ENCODE peak calls at places on chromosomes 5 and 9, in four cellular contexts. I, A, R and J are unnamed samples.

GRCh38 chr5:89697581-89697980 is 712.0 kb downstream of the CETN3 start:
- DNase-seq in I (no peak), A (no peak), R (no peak), J (no peak)

GRCh38 chr5:115028557-115028956 is 141.2 kb downstream of the TRIM36 start:
- DNase-seq in I (no peak), A (no peak), R (no peak), J (no peak)

GRCh38 chr5:68446070-68446357 is 230.5 kb downstream of the PIK3R1 start:
- DNase-seq in I (no peak), A (no peak), R (no peak), J (no peak)

GRCh38 chr5:66540078-66540477 is 56.1 kb upstream of the MAST4 start:
- DNase-seq in I (no peak), A (no peak), R (no peak), J (no peak)

GRCh38 chr5:31378136-31378535 is 153.8 kb downstream of the DROSHA start:
- DNase-seq in I (no peak), A (no peak), R (no peak), J (no peak)

GRCh38 chr5:15366676-15367391 is 133.1 kb upstream of the FBXL7 start:
- DNase-seq in I (no peak), A (no peak), R (no peak), J (no peak)

GRCh38 chr5:127844631-127845030 is 141.4 kb downstream of the CCDC192 start:
- DNase-seq in I (no peak), A (no peak), R (no peak), J (peak)

GRCh38 chr5:142506756-142507155 is 179.1 kb downstream of the FGF1 start:
- DNase-seq in I (peak), A (no peak), R (no peak), J (no peak)

GRCh38 chr9:14221119-14221518 is 92.8 kb downstream of the NFIB start:
- DNase-seq in I (no peak), A (no peak), R (no peak), J (no peak)

GRCh38 chr9:89845862-89846261 is 241.1 kb downstream of the GADD45G start:
- DNase-seq in I (no peak), A (no peak), R (no peak), J (no peak)

GRCh38 chr5:133682496-133682895 is 70.2 kb upstream of the FSTL4 start:
- DNase-seq in I (no peak), A (no peak), R (no peak), J (no peak)

GRCh38 chr5:10536511-10536910 is 27.4 kb upstream of the ANKRD33B start:
- DNase-seq in I (no peak), A (no peak), R (peak), J (no peak)

GRCh38 chr9:129584136-129584535 is 36.8 kb downstream of the C9orf50 start:
- DNase-seq in I (peak), A (no peak), R (peak), J (peak)

GRCh38 chr5:149951138-149951749 is 6.7 kb upstream of the PDE6A start:
- DNase-seq in I (no peak), A (no peak), R (no peak), J (no peak)
- TF ChIP-seq CTCF in I (no peak), A (no peak), R (no peak), J (no peak)

GRCh38 chr9:34992376-34992951 is 2.9 kb downstream of the DNAJB5 start:
- DNase-seq in I (peak), A (peak), R (no peak), J (no peak)
- H3K9ac ChIP-seq in I (no peak), A (peak), R (no peak), J (no peak)

GRCh38 chr5:171520300-171521170 is 101.1 kb downstream of the FGF18 start:
- DNase-seq in I (peak), A (no peak), R (peak), J (no peak)

GRCh38 chr5:171523781-171524180 is 104.3 kb downstream of the FGF18 start:
- DNase-seq in I (no peak), A (no peak), R (peak), J (no peak)

GRCh38 chr5:171518916-171519315 is 99.5 kb downstream of the FGF18 start:
- DNase-seq in I (no peak), A (no peak), R (no peak), J (no peak)

GRCh38 chr5:171521219-171521633 is 101.8 kb downstream of the FGF18 start:
- DNase-seq in I (peak), A (peak), R (peak), J (no peak)

DNA sequence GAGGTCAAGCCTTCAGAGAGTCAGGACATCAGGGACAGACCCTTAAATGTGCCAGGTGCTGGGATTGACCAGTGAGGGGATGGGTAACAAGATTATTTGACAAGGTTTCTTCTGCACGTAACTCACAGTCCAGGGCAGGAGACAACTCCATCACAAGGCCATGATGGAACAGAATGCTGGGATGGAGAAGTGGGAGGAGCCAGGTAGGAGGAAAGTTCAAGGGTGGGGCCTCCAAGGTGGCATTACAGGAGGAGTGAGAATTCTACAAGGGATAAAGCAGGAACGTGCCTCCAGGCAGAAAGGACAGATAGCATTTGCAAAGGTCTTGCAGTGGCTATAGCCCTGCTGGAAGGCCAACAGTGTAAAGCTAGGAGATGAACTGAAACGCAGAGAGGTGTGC is 102.2 kb downstream of the FGF18 start:
- DNase-seq in I (no peak), A (peak), R (no peak), J (no peak)
- H3K27ac ChIP-seq in I (peak), A (peak), R (peak), J (no peak)

GRCh38 chr5:123098767-123099513 is 9.9 kb downstream of the PRDM6 start:
- DNase-seq in I (peak), A (no peak), R (peak), J (no peak)

GRCh38 chr5:123097871-123098735 is 9.1 kb downstream of the PRDM6 start:
- DNase-seq in I (no peak), A (no peak), R (no peak), J (no peak)

GRCh38 chr5:123095694-123096120 is 6.7 kb downstream of the PRDM6 start:
- DNase-seq in I (peak), A (no peak), R (no peak), J (no peak)

GRCh38 chr5:123097483-123097870 is 8.4 kb downstream of the PRDM6 start:
- DNase-seq in I (peak), A (no peak), R (no peak), J (no peak)

DNA sequence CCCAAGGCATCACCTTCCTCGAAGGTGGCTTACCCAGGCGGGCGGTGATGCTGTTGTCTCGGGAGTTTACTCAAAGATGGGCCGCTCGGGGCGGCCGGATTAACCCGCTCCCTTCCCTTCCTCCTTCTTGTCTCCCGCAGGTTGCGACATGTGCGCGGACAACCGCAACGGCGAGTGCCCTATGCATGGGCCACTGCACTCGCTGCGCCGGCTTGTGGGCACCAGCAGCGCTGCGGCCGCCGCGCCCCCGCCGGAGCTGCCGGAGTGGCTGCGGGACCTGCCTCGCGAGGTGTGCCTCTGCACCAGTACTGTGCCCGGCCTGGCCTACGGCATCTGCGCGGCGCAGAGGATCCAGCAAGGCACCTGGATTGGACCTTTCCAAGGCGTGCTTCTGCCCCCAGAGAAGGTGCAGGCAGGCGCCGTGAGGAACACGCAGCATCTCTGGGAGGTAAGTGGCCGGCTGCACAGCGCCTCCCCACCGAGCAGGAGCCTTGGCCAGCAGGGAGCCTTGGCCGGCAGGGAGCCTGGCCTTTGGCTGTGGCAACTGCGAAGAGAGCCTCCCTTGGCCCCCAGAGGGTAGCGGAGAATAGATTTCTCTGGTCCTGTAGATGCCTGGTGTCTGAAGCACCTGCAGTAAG is 10.6 kb downstream of the PRDM6 start:
- DNase-seq in I (no peak), A (no peak), R (peak), J (no peak)
- TF ChIP-seq CTCF in I (no peak), A (peak), R (peak), J (no peak)

DNA sequence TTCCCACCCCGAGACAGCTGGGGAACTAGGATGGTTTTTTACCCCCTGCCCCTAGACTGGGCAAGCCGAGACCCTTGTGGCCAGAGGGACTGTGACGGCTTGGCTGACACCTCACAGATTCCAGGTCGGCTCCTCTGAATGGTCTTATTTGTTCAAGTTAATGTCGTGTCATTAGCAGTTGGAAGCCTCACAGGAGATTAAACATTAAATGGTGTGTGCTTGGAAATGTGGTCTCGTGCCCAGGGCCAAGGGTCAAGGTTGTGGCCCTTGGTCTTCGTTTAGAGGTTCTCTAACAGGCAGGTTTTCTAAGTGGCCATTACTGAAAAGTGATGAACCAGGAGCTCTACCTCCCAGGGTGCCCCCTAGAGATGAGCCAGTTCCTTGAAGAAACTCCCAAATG is 61.2 kb upstream of the RXRA start:
- DNase-seq in I (no peak), A (no peak), R (no peak), J (no peak)
- H3K9ac ChIP-seq in I (no peak), A (no peak), R (no peak), J (no peak)

DNA sequence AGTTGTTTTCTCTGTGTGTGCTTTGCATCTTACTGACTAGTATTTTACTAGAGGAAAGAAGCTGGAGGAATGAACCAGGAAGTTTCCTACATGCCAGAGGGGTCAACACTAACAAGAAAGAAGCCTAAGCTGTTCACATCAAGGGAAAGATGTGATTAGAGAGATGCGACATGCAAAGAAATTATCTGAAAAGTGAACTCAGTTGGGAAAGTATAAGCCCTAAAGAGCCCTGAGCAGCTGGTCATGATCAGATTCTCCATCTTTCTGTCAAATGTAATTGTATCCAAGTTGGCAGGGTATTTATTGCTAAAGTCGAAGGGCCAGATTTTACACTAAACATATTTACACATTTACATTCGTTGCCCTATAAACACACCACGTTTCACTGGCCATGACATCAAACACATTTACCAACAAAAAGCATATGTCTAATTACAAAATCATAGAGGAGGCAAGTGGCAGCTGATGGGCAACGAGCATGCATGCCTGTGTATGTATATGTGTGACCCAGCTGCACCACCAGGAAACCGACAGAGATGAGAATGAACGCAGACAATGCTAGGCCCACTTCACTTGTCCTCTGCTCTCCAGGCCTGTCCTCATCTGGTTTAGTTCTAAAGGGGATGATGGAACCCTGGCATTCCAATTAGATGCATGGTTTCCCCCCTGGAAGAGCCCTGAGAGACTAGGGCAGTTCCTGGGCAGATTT is 6.3 kb downstream of the FOXD1 start:
- DNase-seq in I (peak), A (no peak), R (no peak), J (no peak)
- H3K27ac ChIP-seq in I (no peak), A (no peak), R (peak), J (no peak)

GRCh38 chr9:127523312-127523851 is 72.1 kb downstream of the LRSAM1 start:
- DNase-seq in I (peak), A (no peak), R (peak), J (no peak)
- TF ChIP-seq CTCF in I (peak), A (no peak), R (peak), J (peak)